ENCODE peak calls at places on chromosomes 2 and 18, in five cellular contexts. F is GM12878, I is H1, C is K562, Z is HepG2. S is an unnamed sample.

GRCh38 chr18:67783215-67783946 is 266.9 kb upstream of the DSEL start:
- DNase-seq in C (no peak), F (no peak), I (no peak), Z (no peak), S (no peak)

GRCh38 chr2:28674713-28675068 is 76.9 kb upstream of the PPP1CB start:
- DNase-seq in I (no peak), F (no peak), C (no peak), Z (no peak), S (no peak)

GRCh38 chr2:873651-874580 is 76.7 kb upstream of the SNTG2 start:
- DNase-seq in Z (no peak), C (no peak), I (no peak), F (no peak), S (no peak)

GRCh38 chr18:48470484-48471180 is 61.4 kb upstream of the ZBTB7C start:
- DNase-seq in F (no peak), Z (peak; percentile 43), I (no peak), C (no peak), S (no peak)

GRCh38 chr2:172460780-172461201 is 33.4 kb downstream of the ITGA6 start:
- DNase-seq in Z (no peak), C (no peak), F (no peak), I (no peak), S (no peak)

GRCh38 chr2:101442042-101442666 is 32.8 kb downstream of the RFX8 start:
- DNase-seq in I (no peak), Z (no peak), F (no peak), C (no peak), S (no peak)

GRCh38 chr2:241752253-241752652 is 17.8 kb downstream of the D2HGDH start:
- DNase-seq in Z (no peak), C (no peak), I (no peak), F (no peak), S (no peak)

GRCh38 chr2:4937550-4937949 is 754.6 kb upstream of the SOX11 start:
- DNase-seq in C (no peak), F (no peak), Z (no peak), I (no peak), S (no peak)

GRCh38 chr2:115303-115702 is 69.0 kb upstream of the FAM110C start:
- DNase-seq in Z (peak; percentile 28), F (no peak), I (no peak), C (no peak), S (peak; percentile 26)

GRCh38 chr2:75564713-75565369 is 4.1 kb upstream of the EVA1A start:
- DNase-seq in C (no peak), I (no peak), Z (no peak), F (no peak), S (no peak)

GRCh38 chr2:43387092-43388062 is 161.0 kb upstream of the ZFP36L2 start:
- DNase-seq in F (peak; percentile 86), I (no peak), C (no peak), Z (no peak), S (no peak)

GRCh38 chr2:65431417-65432226 is 777 bp downstream of the SPRED2 start:
- DNase-seq in F (no peak), C (no peak), Z (peak; percentile 37), I (no peak), S (no peak)

GRCh38 chr2:60097298-60097697 is 456.2 kb downstream of the BCL11A start:
- DNase-seq in F (no peak), Z (no peak), I (no peak), C (no peak), S (no peak)

GRCh38 chr2:54469484-54470053 is 13.4 kb downstream of the SPTBN1 start:
- DNase-seq in C (no peak), I (no peak), Z (no peak), F (no peak), S (no peak)

GRCh38 chr2:121342751-121343150 is 57.7 kb upstream of the TFCP2L1 start:
- DNase-seq in F (no peak), Z (no peak), I (no peak), C (no peak), S (no peak)

GRCh38 chr2:3465844-3466481 is 53.4 kb downstream of the ADI1 start:
- DNase-seq in F (no peak), I (no peak), C (no peak), Z (peak; percentile 99), S (no peak)

GRCh38 chr2:126801473-126801872 is 97.2 kb upstream of the TEX51 start:
- DNase-seq in F (no peak), C (no peak), I (no peak), Z (no peak), S (no peak)

GRCh38 chr2:60445684-60446184 is 107.7 kb downstream of the BCL11A start:
- DNase-seq in Z (no peak), F (no peak), I (no peak), C (no peak), S (no peak)

GRCh38 chr2:181786371-181787228 is 104.9 kb upstream of the ITPRID2 start:
- DNase-seq in I (no peak), F (no peak), C (no peak), Z (no peak), S (no peak)

GRCh38 chr2:20609995-20610357 is 40.9 kb downstream of the HS1BP3 start:
- DNase-seq in C (no peak), F (no peak), Z (peak; percentile 39), I (no peak), S (no peak)

GRCh38 chr2:121490734-121491133 is 39.9 kb upstream of the RNU4ATAC start:
- DNase-seq in I (no peak), Z (no peak), F (no peak), C (no peak), S (no peak)

GRCh38 chr18:55783921-55784320 is 195.9 kb upstream of the TCF4 start:
- DNase-seq in Z (no peak), F (no peak), I (no peak), C (no peak), S (no peak)

GRCh38 chr2:170817247-170817998 is 736 bp downstream of the GAD1 start:
- DNase-seq in I (no peak), Z (no peak), C (peak; percentile 30), F (no peak), S (no peak)

GRCh38 chr2:158034198-158034831 is 67.4 kb upstream of the UPP2 start:
- DNase-seq in F (no peak), I (no peak), C (peak; percentile 24), Z (peak; percentile 74), S (peak; percentile 53)

GRCh38 chr18:3525870-3526420 is 76.0 kb downstream of the TGIF1 start:
- DNase-seq in Z (no peak), C (peak; percentile 43), F (peak; percentile 65), I (no peak), S (no peak)

GRCh38 chr2:66794571-66794970 is 359.6 kb downstream of the MEIS1 start:
- DNase-seq in F (no peak), C (no peak), Z (no peak), I (no peak), S (no peak)

GRCh38 chr2:12819098-12819465 is 102.3 kb downstream of the TRIB2 start:
- DNase-seq in F (no peak), Z (no peak), C (no peak), I (no peak), S (no peak)

GRCh38 chr2:205754924-205755321 is 72.6 kb downstream of the NRP2 start:
- DNase-seq in Z (peak; percentile 42), I (no peak), C (peak; percentile 19), F (no peak), S (peak; percentile 62)

GRCh38 chr18:62957885-62958472 is 242.6 kb downstream of the PHLPP1 start:
- DNase-seq in F (no peak), I (peak; percentile 15), Z (peak; percentile 46), C (no peak), S (peak; percentile 40)

GRCh38 chr2:160076239-160076638 is 13.8 kb upstream of the PLA2R1 start:
- DNase-seq in I (no peak), C (no peak), Z (no peak), F (no peak), S (no peak)

GRCh38 chr18:55083461-55083860 is 124.2 kb upstream of the CCDC68 start:
- DNase-seq in I (no peak), Z (no peak), C (no peak), F (no peak), S (no peak)

GRCh38 chr2:241496904-241497877 is 11.2 kb downstream of the STK25 start:
- DNase-seq in C (no peak), F (no peak), I (no peak), Z (no peak), S (no peak)

GRCh38 chr2:107340955-107341354 is 455.0 kb upstream of the ST6GAL2 start:
- DNase-seq in Z (no peak), C (no peak), I (no peak), F (no peak), S (no peak)

GRCh38 chr2:220277445-220277960 is 650.1 kb downstream of the SLC4A3 start:
- DNase-seq in F (no peak), I (no peak), Z (no peak), C (no peak), S (no peak)

GRCh38 chr2:224072541-224073188 is 33.6 kb upstream of the SERPINE2 start:
- DNase-seq in F (no peak), I (no peak), C (no peak), Z (no peak), S (no peak)

GRCh38 chr2:199085201-199085750 is 372.5 kb downstream of the SATB2 start:
- DNase-seq in C (no peak), Z (no peak), I (no peak), F (no peak), S (no peak)

GRCh38 chr2:71455741-71456569 is 2.6 kb downstream of the DYSF start:
- DNase-seq in Z (peak; percentile 65), I (no peak), F (no peak), C (no peak), S (no peak)

GRCh38 chr18:6660334-6660733 is 69.2 kb upstream of the ARHGAP28 start:
- DNase-seq in I (no peak), C (no peak), Z (no peak), F (no peak), S (no peak)

GRCh38 chr18:6666286-6666685 is 63.2 kb upstream of the ARHGAP28 start:
- DNase-seq in F (no peak), Z (no peak), I (no peak), C (no peak), S (no peak)

GRCh38 chr18:6661692-6662415 is 67.7 kb upstream of the ARHGAP28 start:
- DNase-seq in Z (no peak), F (no peak), C (no peak), I (no peak), S (no peak)
- TF ChIP-seq CTCF in Z (no peak), F (no peak), C (no peak), I (no peak), S (no peak)

GRCh38 chr18:51622676-51623075 is 425.2 kb upstream of the MEX3C start:
- DNase-seq in Z (no peak), C (no peak), I (no peak), F (no peak), S (no peak)
- TF ChIP-seq SRF in Z (no peak), C (no peak), I (no peak), F (no peak), S (no peak)

GRCh38 chr2:62724886-62725711 is 19.6 kb downstream of the EHBP1 start:
- DNase-seq in C (peak; percentile 15), I (no peak), F (no peak), Z (no peak), S (peak; percentile 22)
- TF ChIP-seq CTCF in C (peak; percentile 57), I (peak; percentile 69), F (no peak), Z (peak; percentile 77), S (peak; percentile 70)

DNA sequence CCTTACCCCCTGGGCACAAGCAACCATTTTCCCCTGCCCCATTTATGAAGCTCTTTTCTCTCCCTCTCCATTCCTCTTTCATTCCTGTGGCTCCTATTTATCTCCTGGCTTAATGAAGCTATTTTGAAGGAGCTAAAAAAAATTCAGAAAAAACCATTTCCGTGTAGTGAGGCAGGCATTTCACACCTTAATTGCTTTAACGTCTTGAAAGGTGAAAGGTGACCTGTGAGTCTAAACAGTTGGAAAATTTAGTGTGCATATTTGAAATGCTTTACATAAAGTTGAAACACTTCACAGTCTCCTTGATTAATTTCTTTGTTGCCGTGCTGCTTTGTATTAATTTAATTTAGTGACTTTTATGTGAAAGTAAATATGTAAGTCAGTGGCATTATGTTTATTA is 83.6 kb downstream of the LTBP1 start:
- DNase-seq in F (no peak), C (no peak), I (no peak), Z (no peak), S (no peak)
- TF ChIP-seq SRF in F (no peak), C (no peak), I (no peak), Z (no peak), S (no peak)